ENCODE peak calls at places on chromosomes 7 and 10, in eight cellular contexts. One of them, this sample, is unnamed.

GRCh38 chr10:35384265-35384868 is 48.1 kb downstream of the CCNY start:
- DNase-seq in stomach: no peak
- DNase-seq in endothelial cell of umbilical vein: no peak
- DNase-seq in suprapubic skin: no peak
- DNase-seq in adrenal gland: no peak
- DNase-seq in ovary: no peak
- DNase-seq in NB4: no peak
- DNase-seq in HCT116: no peak
- DNase-seq in this sample: peak

GRCh38 chr10:43361532-43362190 is 9.8 kb upstream of the FXYD4 start:
- DNase-seq in stomach: no peak
- DNase-seq in endothelial cell of umbilical vein: no peak
- DNase-seq in suprapubic skin: no peak
- DNase-seq in adrenal gland: no peak
- DNase-seq in ovary: no peak
- DNase-seq in NB4: peak
- DNase-seq in HCT116: no peak
- DNase-seq in this sample: no peak

GRCh38 chr7:30091431-30092386 is 43.1 kb upstream of the MTURN start:
- DNase-seq in stomach: no peak
- DNase-seq in endothelial cell of umbilical vein: no peak
- DNase-seq in suprapubic skin: no peak
- DNase-seq in adrenal gland: no peak
- DNase-seq in ovary: no peak
- DNase-seq in NB4: no peak
- DNase-seq in HCT116: no peak
- DNase-seq in this sample: no peak

GRCh38 chr7:113298501-113298900 is 180.1 kb upstream of the SMIM30 start:
- DNase-seq in stomach: no peak
- DNase-seq in endothelial cell of umbilical vein: no peak
- DNase-seq in suprapubic skin: no peak
- DNase-seq in adrenal gland: no peak
- DNase-seq in ovary: no peak
- DNase-seq in NB4: no peak
- DNase-seq in HCT116: no peak
- DNase-seq in this sample: no peak

GRCh38 chr10:58963723-58964124 is 212.7 kb upstream of the PHYHIPL start:
- DNase-seq in stomach: no peak
- DNase-seq in endothelial cell of umbilical vein: no peak
- DNase-seq in suprapubic skin: no peak
- DNase-seq in adrenal gland: no peak
- DNase-seq in ovary: no peak
- DNase-seq in NB4: no peak
- DNase-seq in HCT116: no peak
- DNase-seq in this sample: no peak

GRCh38 chr7:101690061-101690460 is 61.0 kb upstream of the MYL10 start:
- DNase-seq in stomach: no peak
- DNase-seq in endothelial cell of umbilical vein: no peak
- DNase-seq in suprapubic skin: no peak
- DNase-seq in adrenal gland: no peak
- DNase-seq in ovary: no peak
- DNase-seq in NB4: no peak
- DNase-seq in HCT116: no peak
- DNase-seq in this sample: no peak

GRCh38 chr7:117963278-117964184 is 90.3 kb upstream of the CTTNBP2 start:
- DNase-seq in stomach: no peak
- DNase-seq in endothelial cell of umbilical vein: no peak
- DNase-seq in suprapubic skin: no peak
- DNase-seq in adrenal gland: no peak
- DNase-seq in ovary: no peak
- DNase-seq in NB4: no peak
- DNase-seq in HCT116: no peak
- DNase-seq in this sample: no peak

GRCh38 chr10:50398823-50399222 is 147.5 kb upstream of the ASAH2 start:
- DNase-seq in stomach: no peak
- DNase-seq in endothelial cell of umbilical vein: no peak
- DNase-seq in suprapubic skin: no peak
- DNase-seq in adrenal gland: no peak
- DNase-seq in ovary: no peak
- DNase-seq in NB4: no peak
- DNase-seq in HCT116: no peak
- DNase-seq in this sample: peak

GRCh38 chr7:101168412-101169049 is 3.2 kb upstream of the VGF start:
- DNase-seq in stomach: no peak
- DNase-seq in endothelial cell of umbilical vein: no peak
- DNase-seq in suprapubic skin: no peak
- DNase-seq in adrenal gland: no peak
- DNase-seq in ovary: no peak
- DNase-seq in NB4: no peak
- DNase-seq in HCT116: no peak
- DNase-seq in this sample: no peak

GRCh38 chr7:31815796-31816195 is 128.8 kb downstream of the PPP1R17 start:
- DNase-seq in stomach: no peak
- DNase-seq in endothelial cell of umbilical vein: peak
- DNase-seq in suprapubic skin: no peak
- DNase-seq in adrenal gland: no peak
- DNase-seq in ovary: no peak
- DNase-seq in NB4: no peak
- DNase-seq in HCT116: no peak
- DNase-seq in this sample: no peak

GRCh38 chr10:3803295-3803883 is 18.4 kb upstream of the KLF6 start:
- DNase-seq in stomach: no peak
- DNase-seq in endothelial cell of umbilical vein: no peak
- DNase-seq in suprapubic skin: no peak
- DNase-seq in adrenal gland: no peak
- DNase-seq in ovary: no peak
- DNase-seq in NB4: peak
- DNase-seq in HCT116: no peak
- DNase-seq in this sample: peak
- TF ChIP-seq POLR2A in stomach: no peak
- TF ChIP-seq POLR2A in endothelial cell of umbilical vein: no peak
- TF ChIP-seq POLR2A in suprapubic skin: no peak
- TF ChIP-seq POLR2A in adrenal gland: no peak
- TF ChIP-seq POLR2A in ovary: no peak
- TF ChIP-seq POLR2A in NB4: no peak
- TF ChIP-seq POLR2A in HCT116: no peak
- TF ChIP-seq POLR2A in this sample: peak

GRCh38 chr7:100088621-100089457 is at the start of gene COPS6:
- DNase-seq in stomach: peak
- DNase-seq in endothelial cell of umbilical vein: peak
- DNase-seq in suprapubic skin: peak
- DNase-seq in adrenal gland: peak
- DNase-seq in ovary: peak
- DNase-seq in NB4: peak
- DNase-seq in HCT116: no peak
- DNase-seq in this sample: peak
- TF ChIP-seq POLR2A in stomach: no peak
- TF ChIP-seq POLR2A in endothelial cell of umbilical vein: peak
- TF ChIP-seq POLR2A in suprapubic skin: peak
- TF ChIP-seq POLR2A in adrenal gland: peak
- TF ChIP-seq POLR2A in ovary: peak
- TF ChIP-seq POLR2A in NB4: peak
- TF ChIP-seq POLR2A in HCT116: peak
- TF ChIP-seq POLR2A in this sample: peak

GRCh38 chr7:120990468-120991118 is 2.1 kb downstream of the CPED1 start:
- DNase-seq in stomach: no peak
- DNase-seq in endothelial cell of umbilical vein: no peak
- DNase-seq in suprapubic skin: no peak
- DNase-seq in adrenal gland: no peak
- DNase-seq in ovary: no peak
- DNase-seq in NB4: no peak
- DNase-seq in HCT116: no peak
- DNase-seq in this sample: peak
- TF ChIP-seq POLR2A in stomach: no peak
- TF ChIP-seq POLR2A in endothelial cell of umbilical vein: no peak
- TF ChIP-seq POLR2A in suprapubic skin: no peak
- TF ChIP-seq POLR2A in adrenal gland: no peak
- TF ChIP-seq POLR2A in ovary: no peak
- TF ChIP-seq POLR2A in NB4: no peak
- TF ChIP-seq POLR2A in HCT116: no peak
- TF ChIP-seq POLR2A in this sample: no peak

GRCh38 chr10:80468002-80468401 is 13.9 kb downstream of the TSPAN14 start:
- DNase-seq in stomach: peak
- DNase-seq in endothelial cell of umbilical vein: peak
- DNase-seq in suprapubic skin: peak
- DNase-seq in adrenal gland: peak
- DNase-seq in ovary: peak
- DNase-seq in NB4: peak
- DNase-seq in HCT116: no peak
- DNase-seq in this sample: no peak
- TF ChIP-seq POLR2A in stomach: no peak
- TF ChIP-seq POLR2A in endothelial cell of umbilical vein: peak
- TF ChIP-seq POLR2A in suprapubic skin: no peak
- TF ChIP-seq POLR2A in adrenal gland: no peak
- TF ChIP-seq POLR2A in ovary: no peak
- TF ChIP-seq POLR2A in NB4: no peak
- TF ChIP-seq POLR2A in HCT116: no peak
- TF ChIP-seq POLR2A in this sample: no peak

GRCh38 chr10:119650692-119651513 is at the start of gene BAG3:
- DNase-seq in stomach: peak
- DNase-seq in endothelial cell of umbilical vein: peak
- DNase-seq in suprapubic skin: peak
- DNase-seq in adrenal gland: peak
- DNase-seq in ovary: peak
- DNase-seq in NB4: peak
- DNase-seq in HCT116: peak
- DNase-seq in this sample: peak
- TF ChIP-seq POLR2A in stomach: no peak
- TF ChIP-seq POLR2A in endothelial cell of umbilical vein: peak
- TF ChIP-seq POLR2A in suprapubic skin: no peak
- TF ChIP-seq POLR2A in adrenal gland: peak
- TF ChIP-seq POLR2A in ovary: peak
- TF ChIP-seq POLR2A in NB4: peak
- TF ChIP-seq POLR2A in HCT116: peak
- TF ChIP-seq POLR2A in this sample: peak

GRCh38 chr7:73715648-73716317 is 3.7 kb downstream of the STX1A start:
- DNase-seq in stomach: peak
- DNase-seq in endothelial cell of umbilical vein: peak
- DNase-seq in suprapubic skin: no peak
- DNase-seq in adrenal gland: no peak
- DNase-seq in ovary: no peak
- DNase-seq in NB4: peak
- DNase-seq in HCT116: peak
- DNase-seq in this sample: peak
- TF ChIP-seq POLR2A in stomach: no peak
- TF ChIP-seq POLR2A in endothelial cell of umbilical vein: no peak
- TF ChIP-seq POLR2A in suprapubic skin: no peak
- TF ChIP-seq POLR2A in adrenal gland: no peak
- TF ChIP-seq POLR2A in ovary: no peak
- TF ChIP-seq POLR2A in NB4: peak
- TF ChIP-seq POLR2A in HCT116: no peak
- TF ChIP-seq POLR2A in this sample: no peak

DNA sequence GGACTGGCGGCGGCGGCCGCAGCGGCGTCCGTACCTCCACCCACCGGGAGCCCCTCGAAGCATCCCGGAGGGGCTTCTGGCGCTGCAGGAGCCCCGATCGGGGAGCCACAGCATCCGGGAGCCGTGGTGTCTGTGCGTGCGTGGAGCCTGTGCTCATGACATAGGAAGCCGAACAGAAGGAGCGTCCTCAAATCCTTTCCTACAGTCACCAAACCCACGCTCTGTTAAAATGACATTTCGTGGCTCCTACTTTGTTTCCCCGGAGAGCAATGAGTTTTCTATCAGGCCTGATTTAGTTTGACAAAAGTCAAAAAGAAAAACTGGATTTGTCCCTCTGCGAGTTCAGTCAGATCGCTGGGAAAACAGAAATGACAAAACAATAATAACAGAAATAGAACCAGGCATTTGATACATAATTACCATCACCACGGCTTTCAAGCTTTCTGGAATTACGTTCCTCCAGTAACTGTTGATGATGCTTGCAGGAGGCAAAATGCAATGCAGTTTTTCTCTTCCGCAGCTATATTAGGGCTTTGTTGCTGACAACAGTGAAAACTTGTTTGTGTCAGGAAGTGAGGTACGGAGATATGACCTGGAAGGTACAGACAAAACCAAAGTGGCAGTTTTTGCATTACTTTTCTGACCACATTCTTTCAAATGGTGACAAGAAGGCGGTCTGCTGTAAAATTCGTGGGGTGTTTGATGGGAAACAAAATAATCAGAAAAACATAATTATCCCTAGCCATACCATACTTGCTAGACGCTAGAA is 219.3 kb upstream of the MKLN1 start:
- DNase-seq in stomach: no peak
- DNase-seq in endothelial cell of umbilical vein: no peak
- DNase-seq in suprapubic skin: no peak
- DNase-seq in adrenal gland: no peak
- DNase-seq in ovary: no peak
- DNase-seq in NB4: peak
- DNase-seq in HCT116: no peak
- DNase-seq in this sample: peak
- TF ChIP-seq POLR2A in stomach: no peak
- TF ChIP-seq POLR2A in endothelial cell of umbilical vein: no peak
- TF ChIP-seq POLR2A in suprapubic skin: no peak
- TF ChIP-seq POLR2A in adrenal gland: no peak
- TF ChIP-seq POLR2A in ovary: no peak
- TF ChIP-seq POLR2A in NB4: no peak
- TF ChIP-seq POLR2A in HCT116: no peak
- TF ChIP-seq POLR2A in this sample: peak

This sample was measured in erythroblast.